ENCODE peak calls at places on chromosome X, in seven cellular contexts. Y is posterior cingulate gyrus; N is hippocampal formation; T is stimulated activated CD4-positive, alpha-beta T cell treated with anti-CD3 and anti-CD28 coated beads, Interleukin-4, amount 100 ng/mL, for 1 hour; K is HT1080; V is naive B cell; B is CD4-positive, alpha-beta T cell. D is an unnamed sample.

GRCh38 chrX:108701633-108702032 is 34.7 kb downstream of the IRS4 start:
- DNase-seq in N (no peak), Y (no peak), K (no peak), T (no peak), B (no peak), V (no peak), D (no peak)

GRCh38 chrX:144586756-144587155 is 660.5 kb upstream of the SPANXN1 start:
- DNase-seq in Y (no peak), K (peak), V (no peak), N (no peak), B (no peak), T (no peak), D (no peak)

GRCh38 chrX:147565239-147565638 is 346.5 kb upstream of the FMR1 start:
- DNase-seq in V (no peak), T (no peak), B (no peak), Y (no peak), K (peak), N (no peak), D (no peak)

GRCh38 chrX:45767021-45767491 is 566.4 kb upstream of the DIPK2B start:
- DNase-seq in K (peak), B (no peak), T (no peak), N (no peak), Y (no peak), V (no peak), D (no peak)

GRCh38 chrX:120549483-120550452 is 11.0 kb downstream of the CUL4B start:
- DNase-seq in Y (no peak), V (no peak), T (no peak), K (peak), N (no peak), B (no peak), D (no peak)

GRCh38 chrX:35841872-35842271 is 43.7 kb downstream of the MAGEB16 start:
- DNase-seq in V (no peak), B (no peak), N (no peak), Y (no peak), T (no peak), K (peak), D (no peak)

GRCh38 chrX:20315140-20315539 is 48.4 kb upstream of the RPS6KA3 start:
- DNase-seq in N (no peak), K (no peak), V (peak), Y (no peak), B (no peak), T (no peak), D (peak)

GRCh38 chrX:48045410-48046311 is 25.8 kb downstream of the ZNF630 start:
- DNase-seq in Y (no peak), V (no peak), N (no peak), K (peak), T (no peak), B (no peak), D (no peak)

GRCh38 chrX:126165721-126166401 is at the start of gene DCAF12L2:
- DNase-seq in K (no peak), V (no peak), B (no peak), N (no peak), T (no peak), Y (no peak), D (no peak)

GRCh38 chrX:133444952-133445831 is 29.9 kb upstream of the GPC4 start:
- DNase-seq in N (no peak), K (peak), T (no peak), Y (no peak), V (no peak), B (no peak), D (peak)

GRCh38 chrX:50988649-50989048 is 78.1 kb downstream of the BMP15 start:
- DNase-seq in B (no peak), T (no peak), V (no peak), K (peak), N (no peak), Y (peak), D (no peak)

GRCh38 chrX:17525762-17526555 is 151.0 kb downstream of the NHS start:
- DNase-seq in T (no peak), V (no peak), B (no peak), Y (no peak), N (no peak), K (no peak), D (no peak)

GRCh38 chrX:123313486-123313885 is 129.4 kb downstream of the GRIA3 start:
- DNase-seq in T (no peak), N (no peak), V (no peak), B (no peak), K (no peak), Y (no peak), D (no peak)

GRCh38 chrX:123648028-123648810 is 84.6 kb downstream of the THOC2 start:
- DNase-seq in N (no peak), K (no peak), B (no peak), V (peak), Y (no peak), T (peak), D (peak)

GRCh38 chrX:119698835-119699234 is 5.9 kb upstream of the SEPTIN6 start:
- DNase-seq in B (no peak), K (peak), N (peak), Y (no peak), V (no peak), T (no peak), D (no peak)

GRCh38 chrX:8139713-8140112 is 31.4 kb downstream of the VCX2 start:
- DNase-seq in T (no peak), V (no peak), Y (no peak), K (peak), B (no peak), N (no peak), D (no peak)

GRCh38 chrX:78104447-78105176 is 564 bp downstream of the PGK1 start:
- DNase-seq in T (peak), N (no peak), Y (peak), B (no peak), K (peak), V (peak), D (peak)

GRCh38 chrX:12013220-12013619 is 125.1 kb upstream of the FRMPD4 start:
- DNase-seq in N (no peak), Y (no peak), K (peak), T (no peak), V (no peak), B (no peak), D (no peak)

GRCh38 chrX:42748067-42748850 is 29.7 kb downstream of the PPP1R2C start:
- DNase-seq in K (no peak), T (no peak), N (no peak), Y (no peak), B (no peak), V (no peak), D (no peak)

GRCh38 chrX:102546818-102547493 is 30.4 kb upstream of the TMSB15A start:
- DNase-seq in V (no peak), Y (no peak), N (no peak), B (no peak), T (peak), K (no peak), D (no peak)

GRCh38 chrX:73215263-73215662 is 612 bp upstream of the NAP1L2 start:
- DNase-seq in N (no peak), V (no peak), T (no peak), K (no peak), Y (no peak), B (no peak), D (no peak)

GRCh38 chrX:144732588-144732987 is 514.7 kb upstream of the SPANXN1 start:
- DNase-seq in N (no peak), V (no peak), K (peak), Y (no peak), B (no peak), T (no peak), D (no peak)

GRCh38 chrX:16567681-16568080 is 82.3 kb upstream of the S100G start:
- DNase-seq in V (no peak), N (no peak), T (no peak), Y (no peak), B (no peak), K (no peak), D (no peak)

GRCh38 chrX:50978920-50979660 is 68.6 kb downstream of the BMP15 start:
- DNase-seq in T (no peak), V (no peak), Y (no peak), B (no peak), N (no peak), K (peak), D (no peak)

GRCh38 chrX:53003111-53003510 is 44.8 kb upstream of the FAM156A start:
- DNase-seq in N (no peak), K (no peak), V (no peak), B (no peak), Y (no peak), T (no peak), D (no peak)

GRCh38 chrX:6683353-6683752 is 148.4 kb upstream of the VCX3A start:
- DNase-seq in B (no peak), T (no peak), V (no peak), Y (no peak), N (no peak), K (no peak), D (no peak)

GRCh38 chrX:110853610-110854009 is 58.0 kb upstream of the CHRDL1 start:
- DNase-seq in K (peak), N (peak), V (no peak), T (no peak), B (no peak), Y (no peak), D (no peak)

GRCh38 chrX:46376246-46376885 is 168.9 kb downstream of the ZNF674 start:
- DNase-seq in Y (no peak), T (peak), N (peak), K (peak), V (no peak), B (no peak), D (peak)

GRCh38 chrX:149456476-149457245 is 48.4 kb downstream of the IDS start:
- DNase-seq in B (no peak), V (no peak), N (no peak), Y (no peak), T (no peak), K (no peak), D (no peak)

GRCh38 chrX:1465261-1466231 is 12.8 kb upstream of the ASMTL start:
- DNase-seq in K (no peak), B (no peak), V (no peak), N (no peak), Y (no peak), T (no peak), D (no peak)

GRCh38 chrX:16212436-16212835 is 45.2 kb downstream of the MAGEB17 start:
- DNase-seq in K (peak), N (no peak), T (no peak), V (no peak), B (no peak), Y (no peak), D (no peak)

GRCh38 chrX:413322-414201 is 26.9 kb upstream of the PPP2R3B start:
- DNase-seq in N (no peak), B (no peak), K (no peak), T (no peak), Y (no peak), V (no peak), D (no peak)

GRCh38 chrX:7926501-7926900 is 712 bp downstream of the PNPLA4 start:
- DNase-seq in T (no peak), K (no peak), V (no peak), N (no peak), B (no peak), Y (no peak), D (no peak)

GRCh38 chrX:10023821-10024220 is 56.7 kb downstream of the CLDN34 start:
- DNase-seq in B (no peak), V (no peak), T (no peak), K (no peak), Y (no peak), N (no peak), D (no peak)

GRCh38 chrX:145823132-145823531 is 5.5 kb downstream of the SLITRK2 start:
- DNase-seq in N (no peak), K (no peak), Y (no peak), T (no peak), V (no peak), B (no peak), D (no peak)

GRCh38 chrX:132594129-132594528 is 105.3 kb upstream of the MBNL3 start:
- DNase-seq in K (peak), T (no peak), V (no peak), Y (no peak), N (no peak), B (no peak), D (no peak)

GRCh38 chrX:22110729-22111494 is 78.8 kb downstream of the PHEX start:
- DNase-seq in V (no peak), Y (no peak), K (no peak), T (no peak), B (no peak), N (no peak), D (no peak)

GRCh38 chrX:10197597-10198210 is 40.9 kb downstream of the CLCN4 start:
- DNase-seq in B (no peak), T (no peak), Y (no peak), V (no peak), N (no peak), K (no peak), D (no peak)

D was measured in transverse colon.